ENCODE peak calls at places on chromosomes 6 and 20, in six cellular contexts. O is Panc1, A is GM06990, M is right atrium auricular region, Z is heart right ventricle, P is cardiac muscle cell. U is an unnamed sample.

GRCh38 chr6:124054034-124054433 is 250.4 kb downstream of the NKAIN2 start:
- DNase-seq in O (no peak), A (no peak), M (no peak), Z (no peak), P (no peak), U (no peak)

GRCh38 chr6:71531006-71531405 is 242.4 kb downstream of the OGFRL1 start:
- DNase-seq in O (no peak), A (no peak), M (no peak), Z (no peak), P (no peak), U (no peak)

GRCh38 chr6:15980801-15981200 is 148.1 kb upstream of the MYLIP start:
- DNase-seq in O (no peak), A (no peak), M (no peak), Z (no peak), P (no peak), U (no peak)

GRCh38 chr20:36548006-36548315 is 6.6 kb downstream of the MYL9 start:
- DNase-seq in O (no peak), A (no peak), M (no peak), Z (no peak), P (peak; percentile 50), U (no peak)

GRCh38 chr6:99588618-99589289 is 17.9 kb upstream of the PRDM13 start:
- DNase-seq in O (peak; percentile 15), A (peak; percentile 78), M (no peak), Z (peak; percentile 26), P (peak; percentile 83), U (no peak)

GRCh38 chr6:28978137-28978491 is 27.0 kb downstream of the ZNF311 start:
- DNase-seq in O (no peak), A (no peak), M (no peak), Z (no peak), P (no peak), U (no peak)

GRCh38 chr6:52106994-52107393 is 19.6 kb upstream of the PKHD1 start:
- DNase-seq in O (no peak), A (no peak), M (no peak), Z (no peak), P (no peak), U (no peak)

GRCh38 chr6:170375661-170376060 is 69.1 kb downstream of the FAM120B start:
- DNase-seq in O (no peak), A (no peak), M (no peak), Z (no peak), P (no peak), U (no peak)

GRCh38 chr20:61263084-61263695 is 11.1 kb downstream of the CDH4 start:
- DNase-seq in O (no peak), A (no peak), M (no peak), Z (no peak), P (no peak), U (peak; percentile 57)

GRCh38 chr6:35214869-35215664 is 1.3 kb downstream of the SCUBE3 start:
- DNase-seq in O (no peak), A (no peak), M (no peak), Z (no peak), P (peak; percentile 64), U (no peak)

GRCh38 chr6:75762063-75762462 is 13.0 kb downstream of the MYO6 start:
- DNase-seq in O (no peak), A (no peak), M (no peak), Z (no peak), P (no peak), U (no peak)

GRCh38 chr20:13298692-13299373 is 77.8 kb downstream of the ISM1 start:
- DNase-seq in O (no peak), A (no peak), M (no peak), Z (no peak), P (no peak), U (no peak)

GRCh38 chr6:156953478-156954146 is 176.4 kb downstream of the ARID1B start:
- DNase-seq in O (no peak), A (no peak), M (no peak), Z (peak; percentile 68), P (peak; percentile 83), U (no peak)

DNA sequence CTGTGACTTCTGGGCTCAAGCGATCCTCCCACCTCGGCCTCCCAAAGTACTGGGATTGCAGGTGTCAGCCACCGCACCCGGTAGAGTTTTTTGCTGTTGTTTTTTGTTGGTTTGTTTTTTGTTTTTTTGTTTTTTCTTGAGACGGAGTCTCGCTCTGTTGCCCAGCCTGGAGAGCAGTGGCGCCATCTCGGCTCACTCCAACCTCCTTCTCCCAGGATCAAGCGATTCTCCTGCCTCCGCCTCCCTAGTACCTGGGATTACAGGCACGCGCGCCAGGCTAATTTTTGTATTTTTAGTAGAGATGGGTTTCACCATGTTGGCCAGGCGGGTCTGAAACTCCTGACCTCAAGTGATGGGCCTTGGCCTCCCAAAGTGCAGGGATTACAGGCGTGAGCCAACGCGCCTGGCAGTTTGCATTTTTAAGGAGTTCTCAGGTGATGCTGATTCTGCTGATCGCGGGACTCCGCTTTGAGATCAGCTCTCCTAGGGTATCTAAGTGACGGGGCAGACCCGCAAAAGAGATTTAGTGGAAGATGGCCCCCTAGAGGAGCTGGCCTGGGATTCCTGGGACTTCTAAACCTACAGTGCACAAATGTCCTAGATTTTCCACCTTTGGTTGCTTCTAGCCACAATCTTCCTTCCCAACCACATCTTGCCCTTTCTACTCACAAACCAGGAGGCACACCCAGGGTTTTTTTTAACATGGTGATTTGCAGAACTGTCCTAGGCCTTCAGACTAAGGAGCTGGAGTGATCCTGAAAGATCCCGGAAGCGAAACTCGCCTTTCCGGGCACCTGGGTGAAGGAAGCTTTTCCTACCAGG is 45.2 kb downstream of the DPPA5 start:
- DNase-seq in O (peak; percentile 42), A (no peak), M (no peak), Z (no peak), P (peak; percentile 20), U (no peak)
- TF ChIP-seq CTCF in O (no peak), A (no peak), M (no peak), Z (no peak), P (peak; percentile 40), U (no peak)

DNA sequence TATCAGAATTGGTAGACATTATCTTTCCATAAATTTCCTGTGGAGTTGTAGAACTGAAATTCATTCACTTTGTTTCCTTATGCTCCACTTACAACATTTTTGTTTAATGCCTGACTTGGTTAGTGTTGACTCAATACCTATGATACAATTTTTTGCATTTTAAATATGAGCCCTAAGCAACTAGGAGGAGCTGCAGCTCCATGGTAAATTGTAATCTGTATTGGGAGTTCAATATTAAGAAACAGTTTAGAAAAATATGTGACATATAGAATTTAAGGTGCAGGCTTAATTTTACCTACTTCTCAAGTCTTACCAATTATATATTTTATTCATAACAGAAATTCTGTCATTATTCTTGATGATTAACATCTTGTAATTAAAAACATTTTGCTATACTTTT is 868.3 kb downstream of the EYS start:
- DNase-seq in O (no peak), A (no peak), M (no peak), Z (no peak), P (no peak), U (no peak)
- TF ChIP-seq CTCF in O (no peak), A (no peak), M (no peak), Z (no peak), P (no peak), U (no peak)

DNA sequence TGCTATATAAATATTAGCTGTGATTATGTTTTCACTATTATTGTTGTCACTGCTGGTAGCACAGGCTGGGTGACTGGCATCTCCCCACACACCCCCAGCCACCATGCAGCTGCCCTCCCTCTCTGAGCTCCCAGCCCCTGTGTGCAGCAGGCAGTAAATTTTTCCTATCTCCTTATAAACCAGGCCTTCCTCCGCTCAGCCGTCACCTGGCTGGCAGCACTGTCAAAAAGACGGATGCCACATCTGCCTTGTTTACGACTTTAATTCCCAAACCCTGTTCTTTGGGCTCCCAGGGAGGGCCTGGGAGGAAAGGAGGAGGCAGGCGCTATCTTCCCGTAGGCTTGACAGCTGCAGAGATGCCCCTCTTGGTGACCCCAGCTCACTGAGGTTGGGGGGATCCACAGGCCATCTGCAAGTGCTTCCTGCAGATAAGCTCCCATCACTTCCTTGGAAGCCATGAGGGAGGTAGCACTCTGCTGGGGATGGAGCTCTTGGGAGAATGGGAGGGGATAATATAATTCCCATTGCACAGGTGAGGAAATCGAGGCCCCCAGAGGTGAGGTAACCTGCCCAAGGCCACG is 94.5 kb downstream of the GRM4 start:
- DNase-seq in O (no peak), A (no peak), M (no peak), Z (no peak), P (no peak), U (no peak)
- TF ChIP-seq CTCF in O (no peak), A (no peak), M (no peak), Z (no peak), P (no peak), U (no peak)

DNA sequence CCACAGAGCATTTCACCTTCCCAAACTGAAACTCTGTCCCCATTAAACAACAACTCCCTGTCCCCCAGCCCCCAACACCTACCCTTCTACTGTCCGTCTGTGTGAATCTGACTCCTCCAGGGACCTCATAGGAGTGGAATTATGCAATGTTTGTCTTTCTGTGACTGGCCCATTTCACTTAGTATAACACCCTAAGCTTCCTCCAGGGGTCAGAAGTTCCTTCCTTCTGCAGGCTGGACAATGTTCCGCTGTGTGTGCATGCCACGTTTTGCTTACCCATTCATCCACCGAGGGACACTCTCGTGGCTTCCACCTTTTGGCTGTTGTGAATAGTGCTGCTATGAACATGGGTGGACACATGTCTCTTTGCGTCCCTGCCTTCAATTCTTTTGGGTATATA is 37.6 kb upstream of the MPC1 start:
- DNase-seq in O (no peak), A (no peak), M (no peak), Z (no peak), P (peak; percentile 12), U (no peak)
- TF ChIP-seq CTCF in O (no peak), A (no peak), M (peak; percentile 19), Z (no peak), P (peak; percentile 13), U (peak; percentile 37)

GRCh38 chr20:2839732-2840137 is 720 bp downstream of the PCED1A start:
- DNase-seq in O (no peak), A (no peak), M (no peak), Z (no peak), P (no peak), U (no peak)
- TF ChIP-seq CTCF in O (no peak), A (no peak), M (no peak), Z (no peak), P (no peak), U (no peak)

GRCh38 chr20:48958743-48959142 is 37.2 kb downstream of the ARFGEF2 start:
- DNase-seq in O (no peak), A (no peak), M (no peak), Z (no peak), P (no peak), U (no peak)

GRCh38 chr20:48957053-48957481 is 35.6 kb downstream of the ARFGEF2 start:
- DNase-seq in O (no peak), A (no peak), M (no peak), Z (no peak), P (no peak), U (no peak)

GRCh38 chr20:48956052-48956451 is 34.5 kb downstream of the ARFGEF2 start:
- DNase-seq in O (no peak), A (no peak), M (no peak), Z (no peak), P (no peak), U (no peak)

GRCh38 chr20:48959902-48960550 is 38.5 kb downstream of the ARFGEF2 start:
- DNase-seq in O (no peak), A (no peak), M (no peak), Z (no peak), P (no peak), U (no peak)

DNA sequence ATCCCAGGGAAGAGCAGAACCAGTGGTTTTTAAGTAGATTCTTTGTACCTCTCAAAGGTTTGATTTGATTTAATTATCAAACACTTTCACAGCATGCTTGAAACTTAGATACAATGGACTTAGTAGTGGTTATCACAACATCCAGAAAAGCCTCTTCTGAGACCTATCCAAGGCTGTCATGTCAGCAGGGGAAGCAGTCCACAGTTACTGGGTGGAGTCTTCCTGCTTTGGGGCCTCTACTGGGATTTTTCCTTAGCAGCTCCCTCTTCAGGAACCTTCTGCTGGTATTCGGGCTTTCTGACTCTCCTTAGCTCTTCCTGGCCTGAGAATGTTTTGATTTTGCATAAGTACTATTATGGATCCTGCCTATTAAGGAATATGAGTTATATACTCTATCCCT is 36.0 kb downstream of the ARFGEF2 start:
- DNase-seq in O (no peak), A (no peak), M (no peak), Z (no peak), P (no peak), U (no peak)
- TF ChIP-seq CTCF in O (no peak), A (no peak), M (no peak), Z (peak; percentile 9), P (no peak), U (no peak)